ENCODE peak calls at places on chromosomes 4 and X, in four cellular contexts. N, E, L and F are unnamed samples.

GRCh38 chr4:1041936-1042330 is 30.5 kb downstream of the FGFRL1 start:
- DNase-seq in N (no peak), E (no peak), L (no peak), F (peak)

GRCh38 chr4:123417813-123418212 is 21.2 kb downstream of the SPRY1 start:
- DNase-seq in N (no peak), E (no peak), L (no peak), F (peak)

GRCh38 chr4:86359944-86360478 is at the start of gene MAPK10:
- DNase-seq in N (peak), E (no peak), L (peak), F (peak)

GRCh38 chr4:109998867-109999303 is 86.2 kb downstream of the EGF start:
- DNase-seq in N (peak), E (peak), L (no peak), F (peak)

GRCh38 chrX:110409925-110410324 is 51.3 kb downstream of the RTL9 start:
- DNase-seq in N (no peak), E (peak), L (no peak), F (peak)

GRCh38 chr4:25367004-25367621 is 9.9 kb upstream of the ANAPC4 start:
- DNase-seq in N (peak), E (peak), L (no peak), F (peak)

GRCh38 chr4:131526686-131527085 is 1622.4 kb upstream of the PCDH10 start:
- DNase-seq in N (no peak), E (no peak), L (no peak), F (no peak)

GRCh38 chrX:25524150-25524549 is 508.4 kb upstream of the ARX start:
- DNase-seq in N (no peak), E (peak), L (no peak), F (peak)

GRCh38 chr4:107625503-107625902 is 94.5 kb downstream of the PAPSS1 start:
- DNase-seq in N (no peak), E (no peak), L (no peak), F (no peak)